ENCODE peak calls at places on chromosomes 1 and 21, in four cellular contexts. W, G, K and Z are unnamed samples.

GRCh38 chr21:33021667-33022066 is 4.1 kb upstream of the OLIG2 start:
- DNase-seq in W (no peak), G (no peak), K (no peak), Z (no peak)

GRCh38 chr1:96096138-96097011 is 625.2 kb upstream of the PTBP2 start:
- DNase-seq in W (no peak), G (no peak), K (no peak), Z (no peak)

GRCh38 chr1:44677201-44677520 is 2.6 kb downstream of the ARMH1 start:
- DNase-seq in W (peak), G (no peak), K (no peak), Z (peak)

GRCh38 chr1:4786061-4786460 is 131.7 kb downstream of the AJAP1 start:
- DNase-seq in W (no peak), G (no peak), K (no peak), Z (no peak)

GRCh38 chr21:38838598-38839369 is 33.1 kb downstream of the ETS2 start:
- DNase-seq in W (no peak), G (no peak), K (no peak), Z (no peak)

GRCh38 chr1:233075045-233075444 is 124.6 kb downstream of the NTPCR start:
- DNase-seq in W (peak), G (peak), K (no peak), Z (peak)

GRCh38 chr1:243748706-243749283 is 101.2 kb downstream of the AKT3 start:
- DNase-seq in W (peak), G (peak), K (no peak), Z (peak)

GRCh38 chr1:222627232-222627631 is 9.3 kb downstream of the MIA3 start:
- DNase-seq in W (peak), G (peak), K (no peak), Z (peak)

GRCh38 chr21:41360072-41360821 is 1.6 kb upstream of the MX2 start:
- DNase-seq in W (peak), G (no peak), K (no peak), Z (peak)

GRCh38 chr1:185644531-185644930 is 89.7 kb upstream of the HMCN1 start:
- DNase-seq in W (peak), G (no peak), K (no peak), Z (no peak)

GRCh38 chr1:231040800-231041704 is 998 bp upstream of the FAM89A start:
- DNase-seq in W (no peak), G (no peak), K (no peak), Z (no peak)

GRCh38 chr1:230012093-230012393 is 55.0 kb upstream of the GALNT2 start:
- DNase-seq in W (no peak), G (no peak), K (no peak), Z (no peak)

GRCh38 chr1:38926091-38926490 is 15.5 kb downstream of the RHBDL2 start:
- DNase-seq in W (no peak), G (no peak), K (no peak), Z (no peak)

GRCh38 chr1:231807498-231807897 is 180.9 kb downstream of the DISC1 start:
- DNase-seq in W (no peak), G (no peak), K (no peak), Z (no peak)

GRCh38 chr1:30652151-30652915 is 71.1 kb downstream of the MATN1 start:
- DNase-seq in W (no peak), G (no peak), K (no peak), Z (no peak)

GRCh38 chr1:89356658-89357400 is 7.0 kb upstream of the GBP6 start:
- DNase-seq in W (peak), G (peak), K (no peak), Z (peak)

GRCh38 chr1:110945626-110946025 is 18.1 kb downstream of the LRIF1 start:
- DNase-seq in W (no peak), G (no peak), K (no peak), Z (no peak)

GRCh38 chr1:172484252-172484651 is 40.4 kb upstream of the PIGC start:
- DNase-seq in W (no peak), G (no peak), K (no peak), Z (no peak)

GRCh38 chr1:192810253-192810880 is 1.5 kb downstream of the RGS2 start:
- DNase-seq in W (no peak), G (no peak), K (no peak), Z (no peak)

GRCh38 chr1:15919316-15919715 is 56.6 kb downstream of the ZBTB17 start:
- DNase-seq in W (peak), G (peak), K (peak), Z (peak)

GRCh38 chr1:33060579-33061083 is 20.3 kb upstream of the AZIN2 start:
- DNase-seq in W (peak), G (peak), K (no peak), Z (peak)

GRCh38 chr1:227953022-227953412 is 5.3 kb upstream of the WNT9A start:
- DNase-seq in W (no peak), G (no peak), K (no peak), Z (no peak)

GRCh38 chr21:42145569-42146250 is 73.2 kb upstream of the ABCG1 start:
- DNase-seq in W (peak), G (peak), K (peak), Z (peak)

GRCh38 chr1:1858382-1859086 is 32.4 kb downstream of the GNB1 start:
- DNase-seq in W (peak), G (peak), K (peak), Z (peak)

GRCh38 chr1:69569983-69570755 is 2.4 kb downstream of the LRRC7 start:
- DNase-seq in W (peak), G (no peak), K (no peak), Z (no peak)

GRCh38 chr1:203271018-203271743 is 34.1 kb upstream of the BTG2 start:
- DNase-seq in W (peak), G (no peak), K (peak), Z (peak)

GRCh38 chr1:91015794-91016550 is 5.9 kb downstream of the ZNF644 start:
- DNase-seq in W (peak), G (no peak), K (no peak), Z (no peak)

GRCh38 chr1:2529776-2530500 is at the start of gene HES5:
- DNase-seq in W (no peak), G (no peak), K (peak), Z (no peak)

GRCh38 chr1:56469640-56470371 is 109.6 kb downstream of the PLPP3 start:
- DNase-seq in W (peak), G (no peak), K (no peak), Z (peak)

GRCh38 chr1:57254006-57254405 is 169.9 kb downstream of the DAB1 start:
- DNase-seq in W (peak), G (peak), K (no peak), Z (peak)

GRCh38 chr1:175034775-175035174 is 11.6 kb upstream of the MRPS14 start:
- DNase-seq in W (no peak), G (no peak), K (no peak), Z (no peak)

GRCh38 chr1:53942149-53942957 is 3.1 kb downstream of the IFT25 start:
- DNase-seq in W (peak), G (no peak), K (no peak), Z (no peak)

GRCh38 chr1:66598670-66599069 is 64.7 kb downstream of the SGIP1 start:
- DNase-seq in W (peak), G (peak), K (no peak), Z (peak)

GRCh38 chr1:236280438-236281285 is 1.1 kb downstream of the ERO1B start:
- DNase-seq in W (no peak), G (no peak), K (peak), Z (no peak)

GRCh38 chr1:179296356-179296755 is 2.8 kb downstream of the SOAT1 start:
- DNase-seq in W (no peak), G (no peak), K (no peak), Z (no peak)

GRCh38 chr1:183845681-183846080 is 40.8 kb downstream of the RGL1 start:
- DNase-seq in W (peak), G (no peak), K (no peak), Z (peak)

GRCh38 chr1:198667796-198668195 is 29.0 kb downstream of the PTPRC start:
- DNase-seq in W (peak), G (no peak), K (no peak), Z (no peak)

GRCh38 chr1:245411245-245411644 is 256.5 kb downstream of the KIF26B start:
- DNase-seq in W (peak), G (no peak), K (no peak), Z (no peak)